ENCODE peak calls at places on chromosomes 2 and 18, in five cellular contexts. Z, G, T, D and L are unnamed samples.

GRCh38 chr2:39728941-39729351 is 50.1 kb downstream of the THUMPD2 start:
- DNase-seq in Z (peak; percentile 42), G (peak; percentile 63), T (no peak), D (peak; percentile 39), L (peak; percentile 49)

GRCh38 chr2:59182249-59182648 is 941.1 kb upstream of the FANCL start:
- DNase-seq in Z (peak; percentile 38), G (peak; percentile 72), T (no peak), D (no peak), L (peak; percentile 14)

GRCh38 chr2:203786912-203787311 is 80.5 kb downstream of the CD28 start:
- DNase-seq in Z (no peak), G (no peak), T (no peak), D (peak; percentile 31), L (no peak)

GRCh38 chr2:177334940-177335543 is 57.5 kb upstream of the AGPS start:
- DNase-seq in Z (peak; percentile 79), G (peak; percentile 72), T (no peak), D (no peak), L (peak; percentile 64)

GRCh38 chr2:55718165-55719008 is 24.7 kb upstream of the PNPT1 start:
- DNase-seq in Z (peak; percentile 45), G (peak; percentile 68), T (peak; percentile 52), D (peak; percentile 45), L (peak; percentile 42)

GRCh38 chr18:55575949-55576348 is 12.0 kb downstream of the TCF4 start:
- DNase-seq in Z (no peak), G (no peak), T (no peak), D (no peak), L (no peak)

GRCh38 chr2:45974056-45974455 is 322.6 kb downstream of the PRKCE start:
- DNase-seq in Z (no peak), G (no peak), T (no peak), D (no peak), L (no peak)

GRCh38 chr2:10826625-10827024 is 14.0 kb upstream of the PDIA6 start:
- DNase-seq in Z (no peak), G (no peak), T (no peak), D (no peak), L (no peak)

GRCh38 chr18:13276530-13277520 is 58.3 kb downstream of the LDLRAD4 start:
- DNase-seq in Z (no peak), G (peak; percentile 44), T (no peak), D (peak; percentile 12), L (no peak)

GRCh38 chr18:2883137-2883671 is 36.4 kb downstream of the EMILIN2 start:
- DNase-seq in Z (no peak), G (no peak), T (no peak), D (no peak), L (no peak)

GRCh38 chr2:72955188-72956049 is 38.1 kb downstream of the EMX1 start:
- DNase-seq in Z (no peak), G (no peak), T (no peak), D (peak; percentile 15), L (no peak)

GRCh38 chr2:72952961-72953360 is 35.6 kb downstream of the EMX1 start:
- DNase-seq in Z (no peak), G (no peak), T (no peak), D (peak; percentile 5), L (no peak)

GRCh38 chr2:72954376-72955187 is 37.3 kb downstream of the EMX1 start:
- DNase-seq in Z (no peak), G (no peak), T (no peak), D (peak; percentile 13), L (no peak)

GRCh38 chr2:72953528-72953927 is 36.2 kb downstream of the EMX1 start:
- DNase-seq in Z (no peak), G (no peak), T (no peak), D (no peak), L (no peak)

GRCh38 chr2:72953976-72954375 is 36.7 kb downstream of the EMX1 start:
- DNase-seq in Z (no peak), G (no peak), T (no peak), D (peak; percentile 6), L (no peak)
- H3K4me3 ChIP-seq in Z (no peak overlapping the region), G (no peak overlapping the region), T (no peak overlapping the region), D (no peak overlapping the region), L (no peak overlapping the region)

DNA sequence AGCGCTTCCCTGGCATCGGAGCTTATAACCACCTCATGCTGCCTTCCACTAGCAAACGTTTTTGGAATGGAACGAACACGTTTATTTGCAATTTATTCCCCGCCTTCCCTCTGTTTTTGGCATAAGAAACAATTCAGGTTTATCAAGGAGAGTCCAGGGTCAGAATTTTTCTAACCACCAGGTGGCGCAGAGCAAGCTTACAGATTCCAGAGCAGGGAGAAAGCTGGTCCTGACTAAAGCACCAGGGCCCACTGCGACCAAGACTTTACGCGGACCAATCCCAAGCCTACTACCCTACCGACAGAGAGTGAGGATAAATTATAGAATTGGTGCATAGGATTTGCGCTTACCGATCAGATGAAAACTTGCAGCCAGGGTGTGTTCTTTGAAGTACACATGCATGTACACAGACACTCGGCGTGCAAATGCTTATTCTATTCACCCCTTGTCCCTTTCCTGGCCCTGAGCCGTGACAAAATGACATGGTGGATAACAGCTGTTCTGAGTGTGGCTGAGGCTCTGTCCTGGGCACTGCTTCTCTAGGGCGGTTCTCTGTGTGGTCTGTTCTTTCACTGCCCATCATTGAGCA is 34.7 kb downstream of the NAPG start:
- DNase-seq in Z (peak; percentile 82), G (peak; percentile 86), T (peak; percentile 55), D (peak; percentile 70), L (peak; percentile 85)
- H3K4me3 ChIP-seq in Z (no peak overlapping the region), G (no peak overlapping the region), T (no peak overlapping the region), D (no peak overlapping the region), L (no peak overlapping the region)

DNA sequence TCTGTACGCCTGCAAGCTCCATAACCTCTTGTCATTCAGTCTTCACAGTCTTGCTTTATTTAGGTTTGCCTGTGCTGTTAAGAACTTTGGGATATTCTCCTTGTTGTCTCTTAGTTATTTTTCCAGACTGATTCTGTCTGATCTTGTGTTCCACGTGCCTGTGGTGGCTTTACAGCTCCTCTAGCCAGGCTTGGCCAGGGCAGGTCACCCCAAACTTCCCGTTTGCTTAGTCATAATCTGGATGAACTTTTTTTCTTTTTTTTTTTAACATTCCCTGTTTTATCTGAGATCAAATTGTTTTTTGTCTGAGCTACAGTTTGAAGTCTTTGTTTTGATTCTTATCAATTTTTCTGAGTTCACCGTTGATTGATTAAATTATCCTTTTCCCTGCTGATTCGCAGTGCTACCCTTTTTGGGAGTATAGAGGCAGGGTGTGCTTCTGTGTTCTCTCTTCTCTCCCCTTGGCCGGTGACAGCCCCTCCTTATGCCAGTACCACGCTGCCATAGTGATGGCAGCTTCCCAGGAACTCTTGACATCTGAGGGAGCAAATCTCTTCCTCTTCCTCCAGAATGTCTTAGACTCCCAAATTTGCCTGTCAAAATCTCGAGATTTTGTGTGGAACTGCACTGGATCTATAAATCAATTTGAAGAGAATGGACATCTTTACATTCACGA is 2.5 kb downstream of the SP100 start:
- DNase-seq in Z (peak; percentile 16), G (no peak), T (peak; percentile 57), D (peak; percentile 49), L (no peak)
- H3K4me3 ChIP-seq in Z (peak overlapping the region; percentile 22), G (no peak overlapping the region), T (peak overlapping the region; percentile 29), D (no peak overlapping the region), L (no peak overlapping the region)

DNA sequence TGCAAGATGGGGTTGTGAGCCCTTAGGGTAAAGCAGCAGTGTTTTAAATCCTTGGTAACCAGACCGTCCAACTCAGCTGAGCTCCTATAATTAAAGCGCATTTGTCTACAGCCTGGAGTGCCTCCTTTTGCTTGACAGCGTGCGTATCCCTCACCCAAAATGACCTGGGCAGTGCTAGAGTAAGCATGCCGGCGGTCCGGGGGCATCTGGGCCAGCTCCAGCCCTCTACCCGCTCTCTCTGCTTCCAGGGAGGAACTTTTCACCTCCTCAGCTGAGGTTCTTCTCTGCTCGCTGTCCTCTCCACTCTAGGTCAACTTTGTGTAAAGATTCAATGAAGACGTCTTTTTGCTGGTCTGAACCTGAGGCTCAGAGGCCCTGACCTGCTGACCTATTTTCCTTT is 102.4 kb upstream of the TPO start:
- DNase-seq in Z (no peak), G (no peak), T (no peak), D (no peak), L (no peak)
- H3K4me3 ChIP-seq in Z (no peak overlapping the region), G (no peak overlapping the region), T (no peak overlapping the region), D (no peak overlapping the region), L (no peak overlapping the region)

DNA sequence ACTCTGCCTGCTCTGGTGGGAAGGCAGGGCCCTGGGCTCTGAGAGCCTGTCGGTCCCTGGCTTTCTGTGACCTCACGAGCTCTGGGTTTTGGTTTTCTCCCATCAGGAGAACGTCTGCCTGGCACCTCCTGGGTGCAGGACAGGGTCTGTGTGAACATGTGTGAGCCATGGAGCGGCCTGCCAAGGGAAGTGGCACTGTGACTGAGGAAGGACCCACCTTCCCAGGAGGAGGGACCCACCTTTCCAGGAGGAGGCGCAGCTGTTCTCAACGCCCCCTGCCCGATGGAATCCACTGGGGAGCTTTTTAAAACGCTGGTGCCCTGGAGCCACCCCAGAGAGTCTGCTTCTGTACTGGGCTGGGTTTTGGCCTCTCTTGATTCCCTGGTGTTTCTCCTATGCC is 168.7 kb downstream of the GLI2 start:
- DNase-seq in Z (no peak), G (peak; percentile 42), T (no peak), D (no peak), L (no peak)
- H3K4me3 ChIP-seq in Z (no peak overlapping the region), G (no peak overlapping the region), T (no peak overlapping the region), D (no peak overlapping the region), L (no peak overlapping the region)